ENCODE peak calls at places on chromosome 17, in eight cellular contexts. One of them, this sample, is unnamed.

GRCh38 chr17:38605852-38606645 is at the start of gene SRCIN1:
- DNase-seq in activated naive CD8-positive, alpha-beta T cell treated with anti-CD3 and anti-CD28 coated beads for 36 hours: peak
- DNase-seq in progenitor cell of endocrine pancreas: peak
- DNase-seq in activated CD8-positive, alpha-beta T cell treated with anti-CD3 and anti-CD28 coated beads, Interleukin-2, amount 10 ng/mL, durations not matched to agents 7 days and 5 days: peak
- DNase-seq in NCI-H524 treated with DMSO at 0.1 percent for 48 hours: peak
- DNase-seq in sigmoid colon: peak
- DNase-seq in T-helper 1 cell: peak
- DNase-seq in cardiac fibroblast: no peak
- DNase-seq in this sample: peak

GRCh38 chr17:35745749-35746320 is 7.2 kb downstream of the GAS2L2 start:
- DNase-seq in activated naive CD8-positive, alpha-beta T cell treated with anti-CD3 and anti-CD28 coated beads for 36 hours: no peak
- DNase-seq in progenitor cell of endocrine pancreas: no peak
- DNase-seq in activated CD8-positive, alpha-beta T cell treated with anti-CD3 and anti-CD28 coated beads, Interleukin-2, amount 10 ng/mL, durations not matched to agents 7 days and 5 days: no peak
- DNase-seq in NCI-H524 treated with DMSO at 0.1 percent for 48 hours: no peak
- DNase-seq in sigmoid colon: no peak
- DNase-seq in T-helper 1 cell: no peak
- DNase-seq in cardiac fibroblast: no peak
- DNase-seq in this sample: no peak

GRCh38 chr17:3888343-3889171 is 4.3 kb downstream of the CAMKK1 start:
- DNase-seq in activated naive CD8-positive, alpha-beta T cell treated with anti-CD3 and anti-CD28 coated beads for 36 hours: no peak
- DNase-seq in progenitor cell of endocrine pancreas: no peak
- DNase-seq in activated CD8-positive, alpha-beta T cell treated with anti-CD3 and anti-CD28 coated beads, Interleukin-2, amount 10 ng/mL, durations not matched to agents 7 days and 5 days: no peak
- DNase-seq in NCI-H524 treated with DMSO at 0.1 percent for 48 hours: peak
- DNase-seq in sigmoid colon: peak
- DNase-seq in T-helper 1 cell: no peak
- DNase-seq in cardiac fibroblast: peak
- DNase-seq in this sample: no peak

GRCh38 chr17:42016411-42016831 is 818 bp downstream of the DNAJC7 start:
- DNase-seq in activated naive CD8-positive, alpha-beta T cell treated with anti-CD3 and anti-CD28 coated beads for 36 hours: no peak
- DNase-seq in progenitor cell of endocrine pancreas: no peak
- DNase-seq in activated CD8-positive, alpha-beta T cell treated with anti-CD3 and anti-CD28 coated beads, Interleukin-2, amount 10 ng/mL, durations not matched to agents 7 days and 5 days: peak
- DNase-seq in NCI-H524 treated with DMSO at 0.1 percent for 48 hours: no peak
- DNase-seq in sigmoid colon: no peak
- DNase-seq in T-helper 1 cell: peak
- DNase-seq in cardiac fibroblast: peak
- DNase-seq in this sample: no peak

GRCh38 chr17:47789611-47790520 is 31.7 kb downstream of the OSBPL7 start:
- DNase-seq in activated naive CD8-positive, alpha-beta T cell treated with anti-CD3 and anti-CD28 coated beads for 36 hours: peak
- DNase-seq in progenitor cell of endocrine pancreas: peak
- DNase-seq in activated CD8-positive, alpha-beta T cell treated with anti-CD3 and anti-CD28 coated beads, Interleukin-2, amount 10 ng/mL, durations not matched to agents 7 days and 5 days: peak
- DNase-seq in NCI-H524 treated with DMSO at 0.1 percent for 48 hours: peak
- DNase-seq in sigmoid colon: no peak
- DNase-seq in T-helper 1 cell: peak
- DNase-seq in cardiac fibroblast: peak
- DNase-seq in this sample: no peak

GRCh38 chr17:79932907-79933306 is 93.7 kb upstream of the CBX4 start:
- DNase-seq in activated naive CD8-positive, alpha-beta T cell treated with anti-CD3 and anti-CD28 coated beads for 36 hours: no peak
- DNase-seq in progenitor cell of endocrine pancreas: no peak
- DNase-seq in activated CD8-positive, alpha-beta T cell treated with anti-CD3 and anti-CD28 coated beads, Interleukin-2, amount 10 ng/mL, durations not matched to agents 7 days and 5 days: no peak
- DNase-seq in NCI-H524 treated with DMSO at 0.1 percent for 48 hours: no peak
- DNase-seq in sigmoid colon: no peak
- DNase-seq in T-helper 1 cell: no peak
- DNase-seq in cardiac fibroblast: no peak
- DNase-seq in this sample: no peak

GRCh38 chr17:3690094-3690715 is 5.8 kb downstream of the P2RX5 start:
- DNase-seq in activated naive CD8-positive, alpha-beta T cell treated with anti-CD3 and anti-CD28 coated beads for 36 hours: no peak
- DNase-seq in progenitor cell of endocrine pancreas: no peak
- DNase-seq in activated CD8-positive, alpha-beta T cell treated with anti-CD3 and anti-CD28 coated beads, Interleukin-2, amount 10 ng/mL, durations not matched to agents 7 days and 5 days: no peak
- DNase-seq in NCI-H524 treated with DMSO at 0.1 percent for 48 hours: no peak
- DNase-seq in sigmoid colon: no peak
- DNase-seq in T-helper 1 cell: no peak
- DNase-seq in cardiac fibroblast: no peak
- DNase-seq in this sample: no peak

GRCh38 chr17:81429813-81430510 is 34.7 kb downstream of the BAHCC1 start:
- DNase-seq in activated naive CD8-positive, alpha-beta T cell treated with anti-CD3 and anti-CD28 coated beads for 36 hours: no peak
- DNase-seq in progenitor cell of endocrine pancreas: no peak
- DNase-seq in activated CD8-positive, alpha-beta T cell treated with anti-CD3 and anti-CD28 coated beads, Interleukin-2, amount 10 ng/mL, durations not matched to agents 7 days and 5 days: no peak
- DNase-seq in NCI-H524 treated with DMSO at 0.1 percent for 48 hours: peak
- DNase-seq in sigmoid colon: no peak
- DNase-seq in T-helper 1 cell: no peak
- DNase-seq in cardiac fibroblast: peak
- DNase-seq in this sample: no peak

GRCh38 chr17:7081341-7082062 is 1.5 kb upstream of the CLEC10A start:
- DNase-seq in activated naive CD8-positive, alpha-beta T cell treated with anti-CD3 and anti-CD28 coated beads for 36 hours: peak
- DNase-seq in progenitor cell of endocrine pancreas: no peak
- DNase-seq in activated CD8-positive, alpha-beta T cell treated with anti-CD3 and anti-CD28 coated beads, Interleukin-2, amount 10 ng/mL, durations not matched to agents 7 days and 5 days: peak
- DNase-seq in NCI-H524 treated with DMSO at 0.1 percent for 48 hours: no peak
- DNase-seq in sigmoid colon: no peak
- DNase-seq in T-helper 1 cell: peak
- DNase-seq in cardiac fibroblast: no peak
- DNase-seq in this sample: no peak

GRCh38 chr17:78375401-78376079 is 2.9 kb upstream of the PGS1 start:
- DNase-seq in activated naive CD8-positive, alpha-beta T cell treated with anti-CD3 and anti-CD28 coated beads for 36 hours: no peak
- DNase-seq in progenitor cell of endocrine pancreas: no peak
- DNase-seq in activated CD8-positive, alpha-beta T cell treated with anti-CD3 and anti-CD28 coated beads, Interleukin-2, amount 10 ng/mL, durations not matched to agents 7 days and 5 days: no peak
- DNase-seq in NCI-H524 treated with DMSO at 0.1 percent for 48 hours: no peak
- DNase-seq in sigmoid colon: peak
- DNase-seq in T-helper 1 cell: no peak
- DNase-seq in cardiac fibroblast: peak
- DNase-seq in this sample: no peak

GRCh38 chr17:58300336-58300735 is 19.6 kb upstream of the MPO start:
- DNase-seq in activated naive CD8-positive, alpha-beta T cell treated with anti-CD3 and anti-CD28 coated beads for 36 hours: no peak
- DNase-seq in progenitor cell of endocrine pancreas: no peak
- DNase-seq in activated CD8-positive, alpha-beta T cell treated with anti-CD3 and anti-CD28 coated beads, Interleukin-2, amount 10 ng/mL, durations not matched to agents 7 days and 5 days: peak
- DNase-seq in NCI-H524 treated with DMSO at 0.1 percent for 48 hours: no peak
- DNase-seq in sigmoid colon: peak
- DNase-seq in T-helper 1 cell: no peak
- DNase-seq in cardiac fibroblast: no peak
- DNase-seq in this sample: no peak

GRCh38 chr17:31559647-31560501 is 168.4 kb downstream of the RAB11FIP4 start:
- DNase-seq in activated naive CD8-positive, alpha-beta T cell treated with anti-CD3 and anti-CD28 coated beads for 36 hours: no peak
- DNase-seq in progenitor cell of endocrine pancreas: no peak
- DNase-seq in activated CD8-positive, alpha-beta T cell treated with anti-CD3 and anti-CD28 coated beads, Interleukin-2, amount 10 ng/mL, durations not matched to agents 7 days and 5 days: no peak
- DNase-seq in NCI-H524 treated with DMSO at 0.1 percent for 48 hours: no peak
- DNase-seq in sigmoid colon: no peak
- DNase-seq in T-helper 1 cell: no peak
- DNase-seq in cardiac fibroblast: no peak
- DNase-seq in this sample: no peak

GRCh38 chr17:59154721-59155438 is at the start of gene SKA2:
- DNase-seq in activated naive CD8-positive, alpha-beta T cell treated with anti-CD3 and anti-CD28 coated beads for 36 hours: peak
- DNase-seq in progenitor cell of endocrine pancreas: peak
- DNase-seq in activated CD8-positive, alpha-beta T cell treated with anti-CD3 and anti-CD28 coated beads, Interleukin-2, amount 10 ng/mL, durations not matched to agents 7 days and 5 days: peak
- DNase-seq in NCI-H524 treated with DMSO at 0.1 percent for 48 hours: no peak
- DNase-seq in sigmoid colon: peak
- DNase-seq in T-helper 1 cell: no peak
- DNase-seq in cardiac fibroblast: no peak
- DNase-seq in this sample: peak

GRCh38 chr17:41785876-41786226 is 660 bp downstream of the JUP start:
- DNase-seq in activated naive CD8-positive, alpha-beta T cell treated with anti-CD3 and anti-CD28 coated beads for 36 hours: no peak
- DNase-seq in progenitor cell of endocrine pancreas: peak
- DNase-seq in activated CD8-positive, alpha-beta T cell treated with anti-CD3 and anti-CD28 coated beads, Interleukin-2, amount 10 ng/mL, durations not matched to agents 7 days and 5 days: no peak
- DNase-seq in NCI-H524 treated with DMSO at 0.1 percent for 48 hours: no peak
- DNase-seq in sigmoid colon: no peak
- DNase-seq in T-helper 1 cell: no peak
- DNase-seq in cardiac fibroblast: peak
- DNase-seq in this sample: no peak

GRCh38 chr17:76343106-76343505 is 10.6 kb downstream of the PRPSAP1 start:
- DNase-seq in activated naive CD8-positive, alpha-beta T cell treated with anti-CD3 and anti-CD28 coated beads for 36 hours: no peak
- DNase-seq in progenitor cell of endocrine pancreas: no peak
- DNase-seq in activated CD8-positive, alpha-beta T cell treated with anti-CD3 and anti-CD28 coated beads, Interleukin-2, amount 10 ng/mL, durations not matched to agents 7 days and 5 days: no peak
- DNase-seq in NCI-H524 treated with DMSO at 0.1 percent for 48 hours: no peak
- DNase-seq in sigmoid colon: no peak
- DNase-seq in T-helper 1 cell: no peak
- DNase-seq in cardiac fibroblast: no peak
- DNase-seq in this sample: no peak

GRCh38 chr17:60535382-60536279 is 9.6 kb upstream of the APPBP2 start:
- DNase-seq in activated naive CD8-positive, alpha-beta T cell treated with anti-CD3 and anti-CD28 coated beads for 36 hours: no peak
- DNase-seq in progenitor cell of endocrine pancreas: no peak
- DNase-seq in activated CD8-positive, alpha-beta T cell treated with anti-CD3 and anti-CD28 coated beads, Interleukin-2, amount 10 ng/mL, durations not matched to agents 7 days and 5 days: no peak
- DNase-seq in NCI-H524 treated with DMSO at 0.1 percent for 48 hours: no peak
- DNase-seq in sigmoid colon: no peak
- DNase-seq in T-helper 1 cell: no peak
- DNase-seq in cardiac fibroblast: peak
- DNase-seq in this sample: no peak

GRCh38 chr17:41559548-41559947 is 12.3 kb downstream of the KRT9 start:
- DNase-seq in activated naive CD8-positive, alpha-beta T cell treated with anti-CD3 and anti-CD28 coated beads for 36 hours: no peak
- DNase-seq in progenitor cell of endocrine pancreas: no peak
- DNase-seq in activated CD8-positive, alpha-beta T cell treated with anti-CD3 and anti-CD28 coated beads, Interleukin-2, amount 10 ng/mL, durations not matched to agents 7 days and 5 days: no peak
- DNase-seq in NCI-H524 treated with DMSO at 0.1 percent for 48 hours: no peak
- DNase-seq in sigmoid colon: no peak
- DNase-seq in T-helper 1 cell: no peak
- DNase-seq in cardiac fibroblast: no peak
- DNase-seq in this sample: no peak

GRCh38 chr17:39739020-39739884 is 1.5 kb downstream of the GRB7 start:
- DNase-seq in activated naive CD8-positive, alpha-beta T cell treated with anti-CD3 and anti-CD28 coated beads for 36 hours: no peak
- DNase-seq in progenitor cell of endocrine pancreas: peak
- DNase-seq in activated CD8-positive, alpha-beta T cell treated with anti-CD3 and anti-CD28 coated beads, Interleukin-2, amount 10 ng/mL, durations not matched to agents 7 days and 5 days: no peak
- DNase-seq in NCI-H524 treated with DMSO at 0.1 percent for 48 hours: no peak
- DNase-seq in sigmoid colon: no peak
- DNase-seq in T-helper 1 cell: no peak
- DNase-seq in cardiac fibroblast: peak
- DNase-seq in this sample: no peak

GRCh38 chr17:48378696-48379095 is 51.3 kb downstream of the SKAP1 start:
- DNase-seq in activated naive CD8-positive, alpha-beta T cell treated with anti-CD3 and anti-CD28 coated beads for 36 hours: no peak
- DNase-seq in progenitor cell of endocrine pancreas: no peak
- DNase-seq in activated CD8-positive, alpha-beta T cell treated with anti-CD3 and anti-CD28 coated beads, Interleukin-2, amount 10 ng/mL, durations not matched to agents 7 days and 5 days: no peak
- DNase-seq in NCI-H524 treated with DMSO at 0.1 percent for 48 hours: no peak
- DNase-seq in sigmoid colon: no peak
- DNase-seq in T-helper 1 cell: no peak
- DNase-seq in cardiac fibroblast: no peak
- DNase-seq in this sample: no peak

GRCh38 chr17:42133461-42134041 is 10.9 kb downstream of the HSPB9 start:
- DNase-seq in activated naive CD8-positive, alpha-beta T cell treated with anti-CD3 and anti-CD28 coated beads for 36 hours: no peak
- DNase-seq in progenitor cell of endocrine pancreas: no peak
- DNase-seq in activated CD8-positive, alpha-beta T cell treated with anti-CD3 and anti-CD28 coated beads, Interleukin-2, amount 10 ng/mL, durations not matched to agents 7 days and 5 days: no peak
- DNase-seq in NCI-H524 treated with DMSO at 0.1 percent for 48 hours: peak
- DNase-seq in sigmoid colon: no peak
- DNase-seq in T-helper 1 cell: no peak
- DNase-seq in cardiac fibroblast: no peak
- DNase-seq in this sample: no peak

GRCh38 chr17:17994271-17994670 is 21.6 kb downstream of the DRC3 start:
- DNase-seq in activated naive CD8-positive, alpha-beta T cell treated with anti-CD3 and anti-CD28 coated beads for 36 hours: peak
- DNase-seq in progenitor cell of endocrine pancreas: no peak
- DNase-seq in activated CD8-positive, alpha-beta T cell treated with anti-CD3 and anti-CD28 coated beads, Interleukin-2, amount 10 ng/mL, durations not matched to agents 7 days and 5 days: peak
- DNase-seq in NCI-H524 treated with DMSO at 0.1 percent for 48 hours: peak
- DNase-seq in sigmoid colon: no peak
- DNase-seq in T-helper 1 cell: no peak
- DNase-seq in cardiac fibroblast: peak
- DNase-seq in this sample: no peak

GRCh38 chr17:29394761-29395160 is 4.6 kb downstream of the TAOK1 start:
- DNase-seq in activated naive CD8-positive, alpha-beta T cell treated with anti-CD3 and anti-CD28 coated beads for 36 hours: no peak
- DNase-seq in progenitor cell of endocrine pancreas: no peak
- DNase-seq in activated CD8-positive, alpha-beta T cell treated with anti-CD3 and anti-CD28 coated beads, Interleukin-2, amount 10 ng/mL, durations not matched to agents 7 days and 5 days: no peak
- DNase-seq in NCI-H524 treated with DMSO at 0.1 percent for 48 hours: no peak
- DNase-seq in sigmoid colon: peak
- DNase-seq in T-helper 1 cell: no peak
- DNase-seq in cardiac fibroblast: no peak
- DNase-seq in this sample: no peak

GRCh38 chr17:51234162-51234561 is 25.7 kb downstream of the MBTD1 start:
- DNase-seq in activated naive CD8-positive, alpha-beta T cell treated with anti-CD3 and anti-CD28 coated beads for 36 hours: no peak
- DNase-seq in progenitor cell of endocrine pancreas: no peak
- DNase-seq in activated CD8-positive, alpha-beta T cell treated with anti-CD3 and anti-CD28 coated beads, Interleukin-2, amount 10 ng/mL, durations not matched to agents 7 days and 5 days: no peak
- DNase-seq in NCI-H524 treated with DMSO at 0.1 percent for 48 hours: no peak
- DNase-seq in sigmoid colon: no peak
- DNase-seq in T-helper 1 cell: no peak
- DNase-seq in cardiac fibroblast: no peak
- DNase-seq in this sample: no peak

GRCh38 chr17:13940858-13941665 is 128.2 kb upstream of the COX10 start:
- DNase-seq in activated naive CD8-positive, alpha-beta T cell treated with anti-CD3 and anti-CD28 coated beads for 36 hours: no peak
- DNase-seq in progenitor cell of endocrine pancreas: no peak
- DNase-seq in activated CD8-positive, alpha-beta T cell treated with anti-CD3 and anti-CD28 coated beads, Interleukin-2, amount 10 ng/mL, durations not matched to agents 7 days and 5 days: no peak
- DNase-seq in NCI-H524 treated with DMSO at 0.1 percent for 48 hours: no peak
- DNase-seq in sigmoid colon: no peak
- DNase-seq in T-helper 1 cell: no peak
- DNase-seq in cardiac fibroblast: peak
- DNase-seq in this sample: no peak

GRCh38 chr17:15264542-15264941 is 584 bp downstream of the PMP22 start:
- DNase-seq in activated naive CD8-positive, alpha-beta T cell treated with anti-CD3 and anti-CD28 coated beads for 36 hours: no peak
- DNase-seq in progenitor cell of endocrine pancreas: no peak
- DNase-seq in activated CD8-positive, alpha-beta T cell treated with anti-CD3 and anti-CD28 coated beads, Interleukin-2, amount 10 ng/mL, durations not matched to agents 7 days and 5 days: no peak
- DNase-seq in NCI-H524 treated with DMSO at 0.1 percent for 48 hours: no peak
- DNase-seq in sigmoid colon: no peak
- DNase-seq in T-helper 1 cell: no peak
- DNase-seq in cardiac fibroblast: no peak
- DNase-seq in this sample: no peak

GRCh38 chr17:48630925-48631692 is 5.0 kb upstream of the HOXB9 start:
- DNase-seq in activated naive CD8-positive, alpha-beta T cell treated with anti-CD3 and anti-CD28 coated beads for 36 hours: no peak
- DNase-seq in progenitor cell of endocrine pancreas: no peak
- DNase-seq in activated CD8-positive, alpha-beta T cell treated with anti-CD3 and anti-CD28 coated beads, Interleukin-2, amount 10 ng/mL, durations not matched to agents 7 days and 5 days: no peak
- DNase-seq in NCI-H524 treated with DMSO at 0.1 percent for 48 hours: no peak
- DNase-seq in sigmoid colon: peak
- DNase-seq in T-helper 1 cell: no peak
- DNase-seq in cardiac fibroblast: no peak
- DNase-seq in this sample: no peak

GRCh38 chr17:40915721-40916256 is 21.7 kb downstream of the KRT23 start:
- DNase-seq in activated naive CD8-positive, alpha-beta T cell treated with anti-CD3 and anti-CD28 coated beads for 36 hours: no peak
- DNase-seq in progenitor cell of endocrine pancreas: no peak
- DNase-seq in activated CD8-positive, alpha-beta T cell treated with anti-CD3 and anti-CD28 coated beads, Interleukin-2, amount 10 ng/mL, durations not matched to agents 7 days and 5 days: no peak
- DNase-seq in NCI-H524 treated with DMSO at 0.1 percent for 48 hours: no peak
- DNase-seq in sigmoid colon: no peak
- DNase-seq in T-helper 1 cell: no peak
- DNase-seq in cardiac fibroblast: peak
- DNase-seq in this sample: no peak

GRCh38 chr17:75288784-75289121 is 480 bp downstream of the SLC25A19 start:
- DNase-seq in activated naive CD8-positive, alpha-beta T cell treated with anti-CD3 and anti-CD28 coated beads for 36 hours: peak
- DNase-seq in progenitor cell of endocrine pancreas: peak
- DNase-seq in activated CD8-positive, alpha-beta T cell treated with anti-CD3 and anti-CD28 coated beads, Interleukin-2, amount 10 ng/mL, durations not matched to agents 7 days and 5 days: peak
- DNase-seq in NCI-H524 treated with DMSO at 0.1 percent for 48 hours: peak
- DNase-seq in sigmoid colon: no peak
- DNase-seq in T-helper 1 cell: no peak
- DNase-seq in cardiac fibroblast: no peak
- DNase-seq in this sample: peak

GRCh38 chr17:39231587-39232551 is 6.1 kb upstream of the STAC2 start:
- DNase-seq in activated naive CD8-positive, alpha-beta T cell treated with anti-CD3 and anti-CD28 coated beads for 36 hours: peak
- DNase-seq in progenitor cell of endocrine pancreas: peak
- DNase-seq in activated CD8-positive, alpha-beta T cell treated with anti-CD3 and anti-CD28 coated beads, Interleukin-2, amount 10 ng/mL, durations not matched to agents 7 days and 5 days: peak
- DNase-seq in NCI-H524 treated with DMSO at 0.1 percent for 48 hours: peak
- DNase-seq in sigmoid colon: peak
- DNase-seq in T-helper 1 cell: no peak
- DNase-seq in cardiac fibroblast: peak
- DNase-seq in this sample: peak

GRCh38 chr17:32492648-32493289 is 6.0 kb downstream of the CDK5R1 start:
- DNase-seq in activated naive CD8-positive, alpha-beta T cell treated with anti-CD3 and anti-CD28 coated beads for 36 hours: no peak
- DNase-seq in progenitor cell of endocrine pancreas: no peak
- DNase-seq in activated CD8-positive, alpha-beta T cell treated with anti-CD3 and anti-CD28 coated beads, Interleukin-2, amount 10 ng/mL, durations not matched to agents 7 days and 5 days: no peak
- DNase-seq in NCI-H524 treated with DMSO at 0.1 percent for 48 hours: no peak
- DNase-seq in sigmoid colon: no peak
- DNase-seq in T-helper 1 cell: no peak
- DNase-seq in cardiac fibroblast: no peak
- DNase-seq in this sample: no peak

GRCh38 chr17:55743103-55743679 is 7.7 kb upstream of the PCTP start:
- DNase-seq in activated naive CD8-positive, alpha-beta T cell treated with anti-CD3 and anti-CD28 coated beads for 36 hours: no peak
- DNase-seq in progenitor cell of endocrine pancreas: no peak
- DNase-seq in activated CD8-positive, alpha-beta T cell treated with anti-CD3 and anti-CD28 coated beads, Interleukin-2, amount 10 ng/mL, durations not matched to agents 7 days and 5 days: no peak
- DNase-seq in NCI-H524 treated with DMSO at 0.1 percent for 48 hours: no peak
- DNase-seq in sigmoid colon: no peak
- DNase-seq in T-helper 1 cell: no peak
- DNase-seq in cardiac fibroblast: no peak
- DNase-seq in this sample: no peak

GRCh38 chr17:67605259-67605912 is 112.3 kb upstream of the NOL11 start:
- DNase-seq in activated naive CD8-positive, alpha-beta T cell treated with anti-CD3 and anti-CD28 coated beads for 36 hours: no peak
- DNase-seq in progenitor cell of endocrine pancreas: no peak
- DNase-seq in activated CD8-positive, alpha-beta T cell treated with anti-CD3 and anti-CD28 coated beads, Interleukin-2, amount 10 ng/mL, durations not matched to agents 7 days and 5 days: no peak
- DNase-seq in NCI-H524 treated with DMSO at 0.1 percent for 48 hours: no peak
- DNase-seq in sigmoid colon: peak
- DNase-seq in T-helper 1 cell: no peak
- DNase-seq in cardiac fibroblast: peak
- DNase-seq in this sample: no peak

GRCh38 chr17:4678448-4679026 is 25.4 kb downstream of the PELP1 start:
- DNase-seq in activated naive CD8-positive, alpha-beta T cell treated with anti-CD3 and anti-CD28 coated beads for 36 hours: peak
- DNase-seq in progenitor cell of endocrine pancreas: no peak
- DNase-seq in activated CD8-positive, alpha-beta T cell treated with anti-CD3 and anti-CD28 coated beads, Interleukin-2, amount 10 ng/mL, durations not matched to agents 7 days and 5 days: no peak
- DNase-seq in NCI-H524 treated with DMSO at 0.1 percent for 48 hours: no peak
- DNase-seq in sigmoid colon: no peak
- DNase-seq in T-helper 1 cell: no peak
- DNase-seq in cardiac fibroblast: peak
- DNase-seq in this sample: no peak

GRCh38 chr17:50953831-50954601 is 87.9 kb upstream of the TOB1 start:
- DNase-seq in activated naive CD8-positive, alpha-beta T cell treated with anti-CD3 and anti-CD28 coated beads for 36 hours: no peak
- DNase-seq in progenitor cell of endocrine pancreas: no peak
- DNase-seq in activated CD8-positive, alpha-beta T cell treated with anti-CD3 and anti-CD28 coated beads, Interleukin-2, amount 10 ng/mL, durations not matched to agents 7 days and 5 days: no peak
- DNase-seq in NCI-H524 treated with DMSO at 0.1 percent for 48 hours: peak
- DNase-seq in sigmoid colon: peak
- DNase-seq in T-helper 1 cell: no peak
- DNase-seq in cardiac fibroblast: peak
- DNase-seq in this sample: no peak